ENCODE peak calls at places on chromosomes 4 and X, in ten cellular contexts. B, Q, U, G, W, C, V, S, K and J are unnamed samples.

GRCh38 chrX:135086197-135086854 is 34.0 kb downstream of the ETDB start:
- DNase-seq in B (peak; percentile 70), Q (no peak), U (peak; percentile 13), G (peak; percentile 48), W (peak; percentile 61), C (no peak), V (no peak), S (peak; percentile 77), K (peak; percentile 16), J (peak; percentile 45)

GRCh38 chr4:113293043-113293560 is 243.6 kb downstream of the ANK2 start:
- DNase-seq in B (peak; percentile 86), Q (no peak), U (no peak), G (no peak), W (peak; percentile 68), C (no peak), V (no peak), S (peak; percentile 70), K (no peak), J (peak; percentile 30)

GRCh38 chr4:46999584-46999983 is 6.2 kb upstream of the GABRA4 start:
- DNase-seq in B (peak; percentile 73), Q (no peak), U (no peak), G (no peak), W (peak; percentile 80), C (no peak), V (no peak), S (peak; percentile 68), K (no peak), J (peak; percentile 16)

GRCh38 chrX:47854474-47854873 is 17.8 kb downstream of the ZNF81 start:
- DNase-seq in B (peak; percentile 36), Q (no peak), U (peak; percentile 8), G (no peak), W (peak; percentile 13), C (peak; percentile 31), V (no peak), S (peak; percentile 55), K (no peak), J (peak; percentile 24)

GRCh38 chr4:38935391-38936073 is 67.9 kb downstream of the FAM114A1 start:
- DNase-seq in B (no peak), Q (no peak), U (no peak), G (no peak), W (peak; percentile 29), C (no peak), V (no peak), S (no peak), K (peak; percentile 96), J (no peak)

GRCh38 chrX:123525131-123525725 is 207.6 kb downstream of the THOC2 start:
- DNase-seq in B (no peak), Q (no peak), U (no peak), G (no peak), W (no peak), C (no peak), V (no peak), S (no peak), K (no peak), J (peak; percentile 3)

GRCh38 chrX:69618803-69619202 is 2.9 kb downstream of the EDA start:
- DNase-seq in B (peak; percentile 28), Q (no peak), U (peak; percentile 1), G (peak; percentile 11), W (peak; percentile 2), C (peak; percentile 9), V (no peak), S (peak; percentile 49), K (no peak), J (peak; percentile 5)

GRCh38 chr4:104897297-104897645 is 249.4 kb upstream of the TET2 start:
- DNase-seq in B (no peak), Q (no peak), U (no peak), G (no peak), W (no peak), C (no peak), V (no peak), S (peak; percentile 5), K (no peak), J (no peak)

GRCh38 chr4:41207330-41207831 is 7.0 kb downstream of the APBB2 start:
- DNase-seq in B (peak; percentile 51), Q (no peak), U (no peak), G (no peak), W (no peak), C (no peak), V (no peak), S (peak; percentile 52), K (no peak), J (no peak)

GRCh38 chr4:36446275-36446674 is 164.9 kb downstream of the DTHD1 start:
- DNase-seq in B (no peak), Q (no peak), U (no peak), G (no peak), W (no peak), C (no peak), V (no peak), S (no peak), K (no peak), J (no peak)

GRCh38 chr4:55359397-55359916 is 13.4 kb downstream of the SRD5A3 start:
- DNase-seq in B (no peak), Q (no peak), U (no peak), G (no peak), W (no peak), C (no peak), V (peak; percentile 11), S (no peak), K (no peak), J (no peak)

GRCh38 chr4:78057600-78058560 is 757 bp downstream of the FRAS1 start:
- DNase-seq in B (peak; percentile 19), Q (peak; percentile 83), U (no peak), G (peak; percentile 51), W (peak; percentile 13), C (peak; percentile 56), V (no peak), S (peak; percentile 34), K (no peak), J (peak; percentile 14)

DNA sequence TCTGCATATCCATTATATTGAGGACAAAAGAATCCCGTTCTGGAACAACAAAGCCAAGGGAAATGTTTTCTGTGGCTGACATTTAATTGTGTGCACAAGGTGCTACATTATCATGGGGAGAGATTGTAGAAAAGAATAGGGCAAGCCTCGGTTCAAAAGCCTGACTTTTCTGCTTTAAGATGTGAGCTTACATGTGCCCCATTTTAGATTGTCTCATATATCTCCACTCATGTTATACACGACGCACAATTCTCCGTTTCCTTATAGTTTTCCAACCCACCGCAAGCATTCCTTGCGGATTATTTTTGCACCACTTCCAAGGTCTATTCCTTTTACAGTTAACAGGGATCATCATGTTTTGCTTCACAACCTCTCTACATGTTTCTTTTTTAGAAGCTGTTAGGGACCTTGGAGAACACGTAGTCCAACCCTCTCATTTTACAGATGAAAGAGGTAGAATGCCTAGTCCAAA is 99.6 kb upstream of the MAML3 start:
- DNase-seq in B (no peak), Q (no peak), U (no peak), G (no peak), W (no peak), C (no peak), V (no peak), S (no peak), K (no peak), J (no peak)
- TF ChIP-seq CTCF in B (no peak), Q (no peak), U (no peak), G (no peak), W (no peak), C (no peak), V (no peak), S (no peak), K (no peak), J (no peak)

GRCh38 chrX:30593435-30594200 is 16.1 kb upstream of the TASL start:
- DNase-seq in B (no peak), Q (no peak), U (peak; percentile 20), G (no peak), W (no peak), C (no peak), V (no peak), S (no peak), K (no peak), J (no peak)
- TF ChIP-seq CTCF in B (no peak), Q (no peak), U (peak; percentile 28), G (no peak), W (no peak), C (no peak), V (no peak), S (no peak), K (no peak), J (no peak)

GRCh38 chrX:50905334-50905733 is 5.2 kb upstream of the BMP15 start:
- DNase-seq in B (peak; percentile 0), Q (no peak), U (no peak), G (no peak), W (no peak), C (no peak), V (no peak), S (no peak), K (no peak), J (no peak)
- TF ChIP-seq CTCF in B (peak; percentile 9), Q (no peak), U (no peak), G (no peak), W (no peak), C (peak; percentile 36), V (no peak), S (peak; percentile 36), K (peak; percentile 17), J (peak; percentile 45)

GRCh38 chr4:24683116-24683515 is 98.8 kb upstream of the DHX15 start:
- DNase-seq in B (no peak), Q (no peak), U (no peak), G (no peak), W (no peak), C (no peak), V (no peak), S (no peak), K (no peak), J (no peak)

GRCh38 chr4:24690436-24690835 is 104.9 kb upstream of the SOD3 start:
- DNase-seq in B (peak; percentile 45), Q (no peak), U (no peak), G (no peak), W (peak; percentile 11), C (no peak), V (no peak), S (peak; percentile 9), K (peak; percentile 52), J (no peak)

GRCh38 chr4:24689212-24689611 is 104.9 kb upstream of the DHX15 start:
- DNase-seq in B (no peak), Q (no peak), U (no peak), G (no peak), W (no peak), C (no peak), V (no peak), S (no peak), K (no peak), J (no peak)

GRCh38 chr4:24688453-24688852 is 104.1 kb upstream of the DHX15 start:
- DNase-seq in B (no peak), Q (no peak), U (no peak), G (no peak), W (no peak), C (no peak), V (no peak), S (no peak), K (no peak), J (no peak)

GRCh38 chr4:24686866-24687672 is 102.7 kb upstream of the DHX15 start:
- DNase-seq in B (peak; percentile 6), Q (no peak), U (no peak), G (peak; percentile 35), W (no peak), C (peak; percentile 21), V (no peak), S (peak; percentile 26), K (no peak), J (peak; percentile 7)
- TF ChIP-seq CTCF in B (peak; percentile 36), Q (no peak), U (no peak), G (peak; percentile 57), W (peak; percentile 35), C (peak; percentile 66), V (no peak), S (peak; percentile 70), K (no peak), J (peak; percentile 68)

GRCh38 chrX:111876646-111877045 is 665 bp downstream of the TRPC5OS start:
- DNase-seq in B (no peak), Q (no peak), U (no peak), G (no peak), W (no peak), C (no peak), V (no peak), S (no peak), K (no peak), J (no peak)
- TF ChIP-seq CTCF in B (no peak), Q (no peak), U (no peak), G (no peak), W (no peak), C (no peak), V (no peak), S (no peak), K (no peak), J (no peak)